ENCODE peak calls at places on chromosome 3, in five cellular contexts. N is tibial nerve, E is body of pancreas, W is colonic mucosa, B is Karpas-422. C is an unnamed sample. For H3K4me1, the result is how much of the 10 kb centered on the place peaks cover.

GRCh38 chr3:130834476-130834875 is 59.4 kb upstream of the ATP2C1 start:
- DNase-seq in N (no peak), E (no peak), W (no peak), B (no peak), C (no peak)

GRCh38 chr3:110687138-110687537 is 384.5 kb upstream of the NECTIN3 start:
- DNase-seq in N (no peak), E (no peak), W (no peak), B (no peak), C (no peak)

GRCh38 chr3:193830791-193831191 is 237.8 kb downstream of the OPA1 start:
- DNase-seq in N (no peak), E (no peak), W (no peak), B (no peak), C (no peak)

GRCh38 chr3:16439163-16439847 is 74.2 kb downstream of the RFTN1 start:
- DNase-seq in N (no peak), E (no peak), W (no peak), B (no peak), C (no peak)

GRCh38 chr3:183226333-183226732 is 26.7 kb upstream of the B3GNT5 start:
- DNase-seq in N (no peak), E (no peak), W (no peak), B (no peak), C (no peak)

GRCh38 chr3:11140054-11140712 is 14.1 kb upstream of the HRH1 start:
- DNase-seq in N (peak), E (no peak), W (peak), B (peak), C (no peak)

GRCh38 chr3:187012609-187013051 is 82.3 kb downstream of the ST6GAL1 start:
- DNase-seq in N (no peak), E (no peak), W (no peak), B (peak), C (no peak)

GRCh38 chr3:110296885-110297284 is 774.7 kb upstream of the NECTIN3 start:
- DNase-seq in N (no peak), E (no peak), W (no peak), B (no peak), C (no peak)

GRCh38 chr3:43732747-43733425 is 42.1 kb downstream of the ABHD5 start:
- DNase-seq in N (no peak), E (no peak), W (no peak), B (no peak), C (no peak)

GRCh38 chr3:45026957-45027356 is 854 bp downstream of the CLEC3B start:
- DNase-seq in N (peak), E (peak), W (peak), B (no peak), C (peak)
- H3K4me1 ChIP-seq in N (half or more), E (under half), W (under half), B (under half), C (under half)

DNA sequence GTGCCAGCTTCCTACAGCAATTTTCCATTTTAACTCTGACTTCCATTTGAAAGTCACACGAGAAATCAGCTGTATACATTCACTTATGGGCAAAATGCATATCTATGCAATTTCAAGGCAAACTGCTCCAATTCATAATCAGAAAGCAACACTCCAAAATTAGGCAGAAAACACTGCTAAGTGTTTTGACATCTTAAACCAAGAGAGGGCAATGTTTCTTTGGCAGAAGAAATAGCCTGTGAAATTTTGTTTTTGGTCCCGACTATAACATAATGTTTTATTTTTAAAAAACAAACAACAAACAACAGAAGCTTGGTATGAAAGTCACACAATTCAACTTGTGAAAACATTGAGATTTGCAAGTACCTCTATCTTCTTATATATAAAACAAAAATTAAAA is 42.6 kb downstream of the GOLIM4 start:
- DNase-seq in N (no peak), E (no peak), W (no peak), B (no peak), C (no peak)
- H3K27ac ChIP-seq in N (no peak), E (no peak), W (no peak), B (no peak), C (no peak)

GRCh38 chr3:184679056-184679502 is 32.8 kb downstream of the MAGEF1 start:
- DNase-seq in N (no peak), E (no peak), W (no peak), B (no peak), C (peak)

GRCh38 chr3:184683234-184683633 is 28.6 kb downstream of the MAGEF1 start:
- DNase-seq in N (no peak), E (no peak), W (no peak), B (no peak), C (peak)

GRCh38 chr3:184682671-184683070 is 29.2 kb downstream of the MAGEF1 start:
- DNase-seq in N (no peak), E (no peak), W (no peak), B (no peak), C (no peak)

GRCh38 chr3:184678317-184679055 is 33.4 kb downstream of the MAGEF1 start:
- DNase-seq in N (no peak), E (no peak), W (no peak), B (no peak), C (no peak)

DNA sequence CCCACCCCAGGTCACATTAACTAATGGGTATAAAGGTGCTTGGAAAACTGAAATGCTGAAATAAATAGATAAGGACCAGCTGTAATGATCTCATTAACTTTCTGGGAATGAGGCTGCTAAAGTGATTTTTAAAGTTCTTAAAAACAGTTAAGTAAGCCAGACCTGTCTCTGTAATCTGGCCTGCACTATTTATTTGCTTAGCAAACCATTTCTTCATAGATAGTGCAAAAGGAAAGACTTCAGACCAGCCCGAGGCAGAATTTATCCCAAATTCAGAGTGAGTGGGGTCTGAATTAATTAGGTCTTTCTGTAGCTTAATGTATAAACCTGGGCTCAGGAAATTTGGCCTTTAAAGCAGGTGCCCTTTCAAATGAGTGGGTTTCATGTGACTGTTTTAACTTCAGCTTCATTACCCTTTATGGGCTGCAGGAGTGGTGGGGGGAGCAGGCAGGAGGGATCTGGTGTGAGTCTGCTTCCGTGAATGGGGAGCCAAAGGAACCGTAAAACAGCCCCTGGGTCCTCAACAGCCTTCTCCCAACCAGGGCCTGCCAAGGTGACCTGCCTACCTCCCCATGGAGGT is 31.4 kb downstream of the MAGEF1 start:
- DNase-seq in N (no peak), E (no peak), W (no peak), B (no peak), C (no peak)
- H3K4me1 ChIP-seq in N (under half), E (under half), W (under half), B (under half), C (under half)

GRCh38 chr3:50317303-50317702 is 5.2 kb downstream of the HYAL2 start:
- DNase-seq in N (no peak), E (no peak), W (peak), B (no peak), C (no peak)

GRCh38 chr3:50314816-50315215 is 7.7 kb downstream of the HYAL2 start:
- DNase-seq in N (no peak), E (no peak), W (no peak), B (no peak), C (no peak)

GRCh38 chr3:50318163-50318562 is 4.4 kb downstream of the HYAL2 start:
- DNase-seq in N (no peak), E (no peak), W (no peak), B (no peak), C (no peak)

GRCh38 chr3:50318615-50319014 is 3.9 kb downstream of the HYAL2 start:
- DNase-seq in N (no peak), E (no peak), W (no peak), B (no peak), C (no peak)

DNA sequence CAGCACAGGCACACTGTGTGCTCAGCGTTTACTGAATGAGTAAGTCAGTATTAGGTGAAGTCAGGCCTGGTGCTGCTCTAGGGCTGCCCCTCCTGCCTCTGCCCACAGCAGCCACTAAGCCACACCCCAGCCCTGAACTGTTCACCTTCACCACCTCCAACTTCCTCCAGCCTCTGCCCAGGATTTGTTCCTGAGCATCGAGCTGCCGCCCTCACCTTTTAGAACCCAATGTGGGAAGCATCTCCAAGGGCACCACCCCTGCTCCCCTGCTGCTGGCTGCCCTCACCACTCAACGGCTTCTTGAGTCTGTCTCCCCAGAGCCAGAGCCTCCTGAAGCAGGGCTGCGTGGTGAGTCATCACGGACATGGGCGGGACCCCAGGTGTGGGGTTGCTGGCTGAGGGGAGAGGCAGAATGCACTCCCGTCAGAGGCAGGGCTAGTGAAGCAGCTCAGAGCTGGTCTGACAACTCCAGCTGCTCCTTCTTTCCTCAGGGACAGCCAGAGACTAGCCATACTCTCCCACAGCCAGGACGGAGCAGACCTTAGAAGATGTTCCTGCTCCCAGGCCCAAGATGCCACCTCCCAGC is 5.8 kb downstream of the HYAL2 start:
- DNase-seq in N (no peak), E (no peak), W (peak), B (peak), C (no peak)
- H3K27ac ChIP-seq in N (no peak), E (no peak), W (peak), B (no peak), C (peak)

GRCh38 chr3:138078901-138079344 is 36.5 kb downstream of the DZIP1L start:
- DNase-seq in N (no peak), E (no peak), W (no peak), B (no peak), C (no peak)
- H3K4me1 ChIP-seq in N (under half), E (under half), W (under half), B (under half), C (under half)

GRCh38 chr3:112979244-112979832 is 4.4 kb upstream of the CD200R1 start:
- DNase-seq in N (peak), E (no peak), W (no peak), B (peak), C (no peak)

GRCh38 chr3:112974894-112975293 is at the start of gene CD200R1:
- DNase-seq in N (no peak), E (no peak), W (no peak), B (no peak), C (no peak)

GRCh38 chr3:112974178-112974517 is 755 bp downstream of the CD200R1 start:
- DNase-seq in N (no peak), E (no peak), W (no peak), B (no peak), C (no peak)

GRCh38 chr3:112976001-112976400 is 1.1 kb upstream of the CD200R1 start:
- DNase-seq in N (no peak), E (no peak), W (no peak), B (no peak), C (no peak)

GRCh38 chr3:112976953-112977352 is 2.0 kb upstream of the CD200R1 start:
- DNase-seq in N (no peak), E (no peak), W (no peak), B (no peak), C (no peak)
- H3K27ac ChIP-seq in N (no peak), E (no peak), W (no peak), B (no peak), C (no peak)

DNA sequence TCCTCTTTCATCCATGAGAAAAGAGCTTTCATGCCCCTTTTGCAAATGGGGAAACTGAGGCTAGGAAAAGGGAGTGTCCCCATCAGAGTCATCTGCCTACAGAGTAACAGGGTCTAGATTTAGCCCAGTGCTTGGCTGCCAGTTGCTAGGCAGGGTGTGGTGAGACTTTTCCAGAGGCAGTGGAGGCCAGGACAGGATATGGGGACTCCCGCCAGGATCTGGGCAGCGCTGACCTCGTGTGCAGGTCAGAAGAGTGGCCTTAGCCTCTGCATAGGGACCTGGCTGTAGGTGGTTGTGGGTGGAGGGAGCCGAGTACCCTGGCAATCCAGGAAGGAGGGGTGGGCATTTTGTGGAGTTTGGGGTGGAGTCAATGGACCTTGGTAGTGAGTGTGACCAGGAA is 4.2 kb downstream of the PLXNA1 start:
- DNase-seq in N (no peak), E (no peak), W (no peak), B (no peak), C (no peak)
- H3K4me1 ChIP-seq in N (half or more), E (under half), W (under half), B (under half), C (under half)

DNA sequence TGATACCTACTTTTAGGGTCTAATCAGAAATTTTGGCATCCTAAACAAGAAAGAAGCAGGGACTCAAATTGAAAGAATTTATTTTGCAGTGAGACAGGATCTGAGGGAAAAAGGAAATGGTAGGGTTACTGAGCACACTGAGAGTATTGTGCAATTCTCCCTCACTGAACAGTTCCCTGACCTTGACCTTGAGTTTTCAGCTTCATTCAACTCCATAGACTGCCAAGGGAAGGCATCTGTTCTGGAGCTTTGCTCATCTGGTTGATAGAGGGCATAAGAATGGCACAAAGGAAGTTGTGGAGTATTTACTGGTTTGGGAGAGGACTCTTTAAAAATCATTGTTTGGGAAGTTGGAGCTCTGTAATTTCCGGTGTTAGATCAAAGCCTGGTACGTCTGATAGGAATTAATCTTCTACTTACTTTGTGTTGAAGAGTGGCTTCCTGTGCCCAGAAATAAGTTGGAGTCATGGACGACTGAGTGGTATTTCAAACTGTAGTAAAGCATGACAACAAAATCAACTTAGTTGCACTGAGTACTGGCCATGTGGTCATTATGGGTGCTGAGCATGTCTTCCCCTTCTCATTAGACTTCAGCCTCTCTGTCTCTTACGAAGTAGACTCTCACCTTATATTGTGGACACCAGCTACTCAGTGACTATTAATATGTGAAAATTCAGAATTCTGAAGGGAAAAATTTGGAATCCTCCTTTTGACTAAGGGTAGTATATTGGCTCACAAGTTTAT is 40.8 kb downstream of the CLDN1 start:
- DNase-seq in N (no peak), E (peak), W (no peak), B (no peak), C (no peak)
- H3K27ac ChIP-seq in N (peak), E (no peak), W (no peak), B (no peak), C (no peak)

GRCh38 chr3:32104492-32104891 is 1.9 kb upstream of the GPD1L start:
- DNase-seq in N (no peak), E (no peak), W (no peak), B (no peak), C (no peak)
- H3K4me1 ChIP-seq in N (under half), E (under half), W (under half), B (under half), C (under half)